ENCODE peak calls at places on chromosomes 3 and 15, in eight cellular contexts. I is MM.1S; O is astrocyte; Q is kidney; W is left lung; G is CD8-positive, alpha-beta T cell; L is body of pancreas; F is Panc1. R is an unnamed sample. For H3K9me3, the result is how much of the 10 kb centered on the place peaks cover.

GRCh38 chr15:96349034-96349932 is 18.8 kb downstream of the NR2F2 start:
- DNase-seq in I (no peak), O (no peak), Q (no peak), W (no peak), G (no peak), L (no peak), F (no peak), R (no peak)

GRCh38 chr3:195906865-195907729 is 1.3 kb downstream of the TNK2 start:
- DNase-seq in I (peak), O (no peak), Q (peak), W (peak), G (peak), L (peak), F (no peak), R (peak)

GRCh38 chr15:71043373-71043772 is 71.9 kb upstream of the THSD4 start:
- DNase-seq in I (no peak), O (peak), Q (no peak), W (no peak), G (no peak), L (no peak), F (no peak), R (no peak)

GRCh38 chr3:182241777-182242556 is 530.2 kb downstream of the SOX2 start:
- DNase-seq in I (no peak), O (peak), Q (no peak), W (peak), G (no peak), L (peak), F (no peak), R (no peak)

GRCh38 chr3:1943395-1944118 is 155.1 kb upstream of the CNTN4 start:
- DNase-seq in I (peak), O (no peak), Q (no peak), W (no peak), G (no peak), L (no peak), F (no peak), R (no peak)

GRCh38 chr3:23455084-23455483 is 252.0 kb downstream of the UBE2E2 start:
- DNase-seq in I (no peak), O (peak), Q (no peak), W (no peak), G (no peak), L (no peak), F (no peak), R (no peak)

GRCh38 chr15:85748176-85748575 is 46.5 kb downstream of the KLHL25 start:
- DNase-seq in I (no peak), O (no peak), Q (no peak), W (no peak), G (no peak), L (no peak), F (no peak), R (no peak)

GRCh38 chr3:193656878-193657282 is 63.9 kb downstream of the OPA1 start:
- DNase-seq in I (no peak), O (no peak), Q (no peak), W (no peak), G (no peak), L (no peak), F (no peak), R (no peak)

GRCh38 chr3:184338538-184338945 is 1.1 kb downstream of the FAM131A start:
- DNase-seq in I (no peak), O (peak), Q (peak), W (peak), G (no peak), L (peak), F (no peak), R (no peak)

GRCh38 chr3:48268936-48269551 is 28.1 kb downstream of the ZNF589 start:
- DNase-seq in I (no peak), O (peak), Q (no peak), W (no peak), G (peak), L (no peak), F (no peak), R (no peak)

GRCh38 chr15:63933522-63933921 is 99.8 kb upstream of the HERC1 start:
- DNase-seq in I (no peak), O (no peak), Q (no peak), W (no peak), G (no peak), L (no peak), F (peak), R (no peak)

GRCh38 chr3:112546216-112546759 is 15.5 kb downstream of the ATG3 start:
- DNase-seq in I (no peak), O (no peak), Q (no peak), W (no peak), G (no peak), L (no peak), F (no peak), R (no peak)

GRCh38 chr3:8600457-8600856 is 44.1 kb downstream of the SSUH2 start:
- DNase-seq in I (no peak), O (no peak), Q (no peak), W (no peak), G (no peak), L (no peak), F (no peak), R (no peak)

GRCh38 chr3:73745429-73746247 is 120.9 kb upstream of the PDZRN3 start:
- DNase-seq in I (no peak), O (no peak), Q (no peak), W (no peak), G (no peak), L (no peak), F (no peak), R (no peak)

GRCh38 chr3:61162965-61163364 is 88.3 kb downstream of the FHIT start:
- DNase-seq in I (no peak), O (no peak), Q (no peak), W (no peak), G (no peak), L (no peak), F (no peak), R (no peak)

GRCh38 chr15:72991026-72991425 is 61.2 kb upstream of the NEO1 start:
- DNase-seq in I (no peak), O (peak), Q (no peak), W (no peak), G (no peak), L (no peak), F (no peak), R (no peak)

GRCh38 chr3:13647314-13648059 is 98.6 kb downstream of the FBLN2 start:
- DNase-seq in I (no peak), O (peak), Q (no peak), W (peak), G (peak), L (no peak), F (no peak), R (no peak)

GRCh38 chr3:141050576-141050912 is 603 bp upstream of the SPSB4 start:
- DNase-seq in I (no peak), O (no peak), Q (no peak), W (no peak), G (no peak), L (no peak), F (no peak), R (no peak)

GRCh38 chr15:87573534-87573933 is 683.0 kb downstream of the NTRK3 start:
- DNase-seq in I (no peak), O (peak), Q (no peak), W (no peak), G (no peak), L (no peak), F (no peak), R (no peak)

GRCh38 chr15:87577336-87577735 is 679.2 kb downstream of the NTRK3 start:
- DNase-seq in I (no peak), O (no peak), Q (no peak), W (no peak), G (no peak), L (no peak), F (no peak), R (no peak)

GRCh38 chr15:87576486-87577176 is 679.9 kb downstream of the NTRK3 start:
- DNase-seq in I (peak), O (no peak), Q (no peak), W (no peak), G (no peak), L (no peak), F (no peak), R (no peak)

GRCh38 chr15:87578776-87579175 is 677.8 kb downstream of the NTRK3 start:
- DNase-seq in I (no peak), O (no peak), Q (no peak), W (no peak), G (no peak), L (no peak), F (no peak), R (no peak)

GRCh38 chr15:87575896-87576295 is 680.6 kb downstream of the NTRK3 start:
- DNase-seq in I (no peak), O (no peak), Q (no peak), W (no peak), G (no peak), L (no peak), F (no peak), R (no peak)
- H3K9me3 ChIP-seq in I (under half), O (under half), Q (under half), W (under half), G (under half), L (under half), F (under half), R (under half)

GRCh38 chr3:39183231-39184080 is 8.9 kb downstream of the XIRP1 start:
- DNase-seq in I (no peak), O (no peak), Q (no peak), W (no peak), G (no peak), L (no peak), F (no peak), R (no peak)
- TF ChIP-seq CTCF in I (no peak), O (no peak), Q (no peak), W (no peak), G (no peak), L (no peak), F (no peak), R (no peak)

DNA sequence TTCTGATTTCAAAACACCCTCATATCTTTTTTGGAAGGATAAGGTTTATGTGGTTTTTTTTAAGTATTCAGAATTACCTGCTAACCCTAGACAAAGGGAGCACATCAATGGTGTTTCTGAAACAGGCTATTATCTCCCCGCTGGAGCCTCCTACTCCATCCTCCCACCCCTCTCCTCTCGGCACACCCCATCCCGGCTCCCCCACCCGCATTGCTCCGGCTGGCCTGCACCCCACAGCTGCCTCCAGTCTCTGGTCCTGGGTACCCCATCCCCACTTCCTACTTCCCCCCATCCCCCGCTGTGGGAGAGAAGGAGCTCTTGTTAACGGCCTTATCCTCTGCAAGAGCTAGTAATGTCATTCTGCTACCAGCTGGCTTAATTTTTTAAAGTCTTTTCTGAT is 59.2 kb downstream of the PDIA5 start:
- DNase-seq in I (no peak), O (no peak), Q (no peak), W (no peak), G (no peak), L (no peak), F (no peak), R (no peak)
- H3K27ac ChIP-seq in I (no peak), O (no peak), Q (no peak), W (no peak), G (no peak), L (no peak), F (no peak), R (no peak)

GRCh38 chr3:20997183-20997582 is 753.8 kb downstream of the ZNF385D start:
- DNase-seq in I (no peak), O (no peak), Q (no peak), W (no peak), G (no peak), L (no peak), F (no peak), R (no peak)

DNA sequence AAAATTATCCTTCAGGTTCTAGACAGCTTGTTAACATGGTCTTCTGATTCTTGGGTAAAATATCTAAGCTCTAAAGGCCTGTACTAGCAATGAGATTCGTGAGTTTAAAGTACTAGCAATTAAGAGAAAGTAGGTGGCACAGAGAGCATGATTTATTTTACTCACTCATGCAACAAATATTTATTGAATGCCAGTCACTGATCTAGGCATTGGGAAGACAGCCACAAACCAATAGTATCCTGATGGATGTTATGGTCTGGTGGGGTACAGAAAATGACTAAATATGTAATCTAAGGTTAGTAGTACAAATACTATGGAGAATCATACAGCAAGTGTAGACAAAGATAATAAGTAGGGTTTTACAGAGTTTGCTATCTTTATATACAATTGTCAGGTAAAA is 751.3 kb downstream of the ZNF385D start:
- DNase-seq in I (no peak), O (peak), Q (no peak), W (no peak), G (no peak), L (no peak), F (no peak), R (no peak)
- H3K9me3 ChIP-seq in I (under half), O (under half), Q (under half), W (under half), G (under half), L (under half), F (under half), R (under half)

GRCh38 chr15:62164500-62165028 is 521 bp downstream of the C2CD4B start:
- DNase-seq in I (peak), O (no peak), Q (peak), W (peak), G (no peak), L (no peak), F (no peak), R (no peak)

GRCh38 chr15:62165793-62166380 is 802 bp upstream of the C2CD4B start:
- DNase-seq in I (no peak), O (no peak), Q (no peak), W (no peak), G (no peak), L (peak), F (no peak), R (no peak)

GRCh38 chr15:62163847-62164499 is 1.1 kb downstream of the C2CD4B start:
- DNase-seq in I (no peak), O (no peak), Q (peak), W (peak), G (no peak), L (no peak), F (no peak), R (no peak)

GRCh38 chr15:62163397-62163796 is 1.7 kb downstream of the C2CD4B start:
- DNase-seq in I (no peak), O (no peak), Q (no peak), W (no peak), G (no peak), L (no peak), F (no peak), R (no peak)

DNA sequence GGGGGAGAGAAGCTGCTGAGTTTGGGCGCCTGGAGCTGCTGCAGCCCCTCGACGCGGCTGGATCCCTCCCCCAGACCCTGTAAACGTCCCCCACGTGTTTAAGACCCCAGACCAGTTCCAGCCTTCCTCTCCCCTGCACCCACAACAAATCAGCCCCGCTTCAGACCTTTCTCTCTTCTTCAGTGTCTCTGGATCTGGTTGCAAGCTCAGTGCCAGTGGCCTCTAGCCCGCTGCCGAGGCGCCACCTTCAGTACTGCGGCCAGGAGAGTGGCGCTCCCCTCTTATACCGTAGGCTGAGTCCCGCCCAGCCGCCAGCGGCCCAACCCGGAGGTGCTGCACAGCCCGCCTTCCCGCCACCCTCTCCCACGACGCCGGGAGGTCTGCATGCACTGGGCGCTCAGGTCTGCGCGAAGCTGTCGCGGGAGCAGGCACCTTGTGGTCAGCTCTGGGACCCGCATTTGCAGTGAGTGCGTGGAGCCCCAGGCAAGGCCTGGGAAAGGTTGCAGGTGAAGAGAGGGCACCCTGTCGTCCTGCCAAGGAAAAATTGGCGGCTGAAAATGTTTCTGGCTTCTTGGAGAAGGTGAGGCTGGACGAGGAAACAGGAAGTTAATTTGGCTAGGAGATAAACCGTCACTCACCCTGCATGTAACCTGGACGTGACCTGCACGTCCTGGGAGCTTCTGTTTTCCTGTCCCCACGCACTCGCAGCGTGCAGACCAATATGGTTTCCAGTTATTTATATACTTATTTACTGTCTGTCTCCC is at the start of gene C2CD4B:
- DNase-seq in I (no peak), O (no peak), Q (peak), W (peak), G (no peak), L (peak), F (no peak), R (no peak)
- TF ChIP-seq CTCF in I (no peak), O (no peak), Q (peak), W (no peak), G (no peak), L (no peak), F (no peak), R (no peak)